ENCODE peak calls at places on chromosomes 6 and 20, in ten cellular contexts. U is heart left ventricle; V is foreskin fibroblast; G is NCI-H2107; I is stimulated activated naive CD4-positive, alpha-beta T cell; P is GM23338; J is HCT116; A is NCI-H1092; Z is cardiac muscle cell; S is COR-L47. R is an unnamed sample.

GRCh38 chr6:158655569-158656450 is 6.0 kb downstream of the SYTL3 start:
- DNase-seq in V (no peak), G (peak), S (no peak), I (no peak), J (no peak), U (no peak), Z (no peak), A (peak), P (no peak), R (no peak)

GRCh38 chr20:4006640-4007039 is 8.7 kb downstream of the RNF24 start:
- DNase-seq in J (no peak), S (no peak), A (no peak), Z (no peak), G (no peak), V (no peak), P (peak), I (no peak), U (peak), R (peak)

GRCh38 chr6:117482240-117483003 is at the start of gene DCBLD1:
- DNase-seq in V (peak), I (peak), J (peak), Z (peak), S (peak), G (no peak), A (no peak), U (peak), P (peak), R (peak)

GRCh38 chr20:38441916-38442315 is 6.8 kb upstream of the SNHG17 start:
- DNase-seq in I (no peak), J (no peak), P (no peak), S (no peak), A (no peak), Z (no peak), V (no peak), U (no peak), G (no peak), R (no peak)

GRCh38 chr6:170087946-170088348 is 202.9 kb downstream of the DLL1 start:
- DNase-seq in V (no peak), G (no peak), S (no peak), J (no peak), U (no peak), P (no peak), A (no peak), I (peak), Z (no peak), R (no peak)

GRCh38 chr20:10110151-10110550 is 75.4 kb downstream of the ANKEF1 start:
- DNase-seq in P (no peak), G (no peak), Z (no peak), J (no peak), U (no peak), S (no peak), V (peak), I (no peak), A (no peak), R (no peak)

GRCh38 chr6:154951400-154952200 is 43.5 kb upstream of the TIAM2 start:
- DNase-seq in U (no peak), G (no peak), I (no peak), J (no peak), Z (no peak), P (no peak), A (no peak), S (no peak), V (no peak), R (no peak)

GRCh38 chr6:16991981-16992629 is 109.7 kb upstream of the STMND1 start:
- DNase-seq in U (no peak), S (no peak), P (no peak), Z (no peak), V (no peak), J (no peak), I (no peak), G (no peak), A (no peak), R (no peak)

GRCh38 chr6:30037182-30037788 is 23.8 kb upstream of the POLR1H start:
- DNase-seq in V (no peak), I (no peak), Z (peak), G (no peak), S (no peak), A (no peak), J (no peak), P (peak), U (no peak), R (no peak)

GRCh38 chr20:38878798-38879197 is 47.4 kb upstream of the FAM83D start:
- DNase-seq in V (peak), P (peak), U (no peak), I (no peak), S (no peak), A (no peak), J (no peak), G (no peak), Z (peak), R (no peak)

GRCh38 chr6:107243471-107243870 is 128.2 kb upstream of the BEND3 start:
- DNase-seq in I (no peak), S (no peak), A (no peak), G (no peak), U (no peak), V (no peak), P (no peak), J (no peak), Z (no peak), R (no peak)

GRCh38 chr6:124131259-124131658 is 327.6 kb downstream of the NKAIN2 start:
- DNase-seq in J (no peak), U (no peak), S (no peak), A (no peak), G (no peak), I (no peak), P (no peak), V (no peak), Z (no peak), R (no peak)

GRCh38 chr6:30964075-30964474 is 19.4 kb upstream of the MUC21 start:
- DNase-seq in U (no peak), A (no peak), I (no peak), G (no peak), S (no peak), Z (no peak), J (no peak), P (no peak), V (no peak), R (no peak)

GRCh38 chr6:29941916-29942274 is 437 bp upstream of the HLA-A start:
- DNase-seq in V (no peak), S (no peak), A (no peak), G (no peak), J (no peak), U (no peak), P (no peak), Z (no peak), I (no peak), R (no peak)

R was measured in psoas muscle.